ENCODE peak calls at places on chromosomes 5 and 9, in nine cellular contexts. C is Daoy; Q is effector memory CD4-positive, alpha-beta T cell; D is activated CD4-positive, CD25-positive, alpha-beta regulatory T cell; J is cerebellar cortex; T is SHP77; M is NCI-H226; U is bronchial epithelial cell; S is AML-193. K is an unnamed sample.

GRCh38 chr5:126354012-126354856 is 69.0 kb upstream of the GRAMD2B start:
- DNase-seq in C (peak; percentile 86), Q (no peak), D (no peak), J (peak; percentile 69), T (peak; percentile 9), M (peak; percentile 85), U (peak; percentile 97), S (peak; percentile 60), K (peak; percentile 19)

GRCh38 chr5:151085517-151086031 is 4.7 kb upstream of the TNIP1 start:
- DNase-seq in C (peak; percentile 90), Q (peak; percentile 63), D (peak; percentile 31), J (no peak), T (no peak), M (peak; percentile 50), U (peak; percentile 65), S (no peak), K (no peak)

GRCh38 chr9:104586496-104587180 is 12.6 kb downstream of the OR13C5 start:
- DNase-seq in C (no peak), Q (no peak), D (no peak), J (no peak), T (no peak), M (no peak), U (no peak), S (no peak), K (no peak)

GRCh38 chr9:124410321-124410913 is 4.8 kb downstream of the PSMB7 start:
- DNase-seq in C (no peak), Q (no peak), D (no peak), J (no peak), T (no peak), M (no peak), U (no peak), S (no peak), K (no peak)

GRCh38 chr9:97425992-97426336 is 14.1 kb downstream of the TDRD7 start:
- DNase-seq in C (no peak), Q (no peak), D (no peak), J (no peak), T (no peak), M (no peak), U (peak; percentile 35), S (no peak), K (no peak)

GRCh38 chr5:159883522-159883950 is 32.7 kb upstream of the ADRA1B start:
- DNase-seq in C (no peak), Q (no peak), D (no peak), J (no peak), T (no peak), M (peak; percentile 84), U (peak; percentile 78), S (no peak), K (no peak)

GRCh38 chr5:57738787-57739186 is 256.2 kb upstream of the ACTBL2 start:
- DNase-seq in C (no peak), Q (no peak), D (no peak), J (no peak), T (no peak), M (no peak), U (no peak), S (no peak), K (no peak)

GRCh38 chr5:27875148-27875547 is 836.8 kb upstream of the CDH9 start:
- DNase-seq in C (no peak), Q (no peak), D (no peak), J (no peak), T (no peak), M (peak; percentile 22), U (peak; percentile 67), S (no peak), K (no peak)

GRCh38 chr5:153629027-153629426 is 138.6 kb downstream of the GRIA1 start:
- DNase-seq in C (peak; percentile 92), Q (no peak), D (no peak), J (peak; percentile 24), T (no peak), M (peak; percentile 97), U (peak; percentile 98), S (no peak), K (no peak)

GRCh38 chr9:2662496-2662895 is 40.9 kb downstream of the VLDLR start:
- DNase-seq in C (peak; percentile 26), Q (no peak), D (no peak), J (peak; percentile 19), T (no peak), M (no peak), U (no peak), S (no peak), K (no peak)

GRCh38 chr5:66982514-66982913 is 214.1 kb downstream of the CD180 start:
- DNase-seq in C (no peak), Q (no peak), D (no peak), J (no peak), T (no peak), M (no peak), U (no peak), S (no peak), K (no peak)

GRCh38 chr5:3594514-3595101 is 1.0 kb upstream of the IRX1 start:
- DNase-seq in C (peak; percentile 75), Q (no peak), D (no peak), J (no peak), T (no peak), M (no peak), U (no peak), S (no peak), K (no peak)

GRCh38 chr5:41532485-41532884 is 22.1 kb upstream of the PLCXD3 start:
- DNase-seq in C (no peak), Q (no peak), D (no peak), J (no peak), T (no peak), M (no peak), U (no peak), S (no peak), K (no peak)

GRCh38 chr5:124663101-124663506 is 83.3 kb downstream of the ZNF608 start:
- DNase-seq in C (no peak), Q (no peak), D (no peak), J (peak; percentile 62), T (no peak), M (peak; percentile 42), U (peak; percentile 42), S (no peak), K (no peak)

GRCh38 chr9:127181595-127182190 is 59.3 kb upstream of the ANGPTL2 start:
- DNase-seq in C (no peak), Q (no peak), D (no peak), J (no peak), T (no peak), M (no peak), U (no peak), S (no peak), K (no peak)

GRCh38 chr9:87149794-87150193 is 202.5 kb upstream of the GAS1 start:
- DNase-seq in C (no peak), Q (no peak), D (no peak), J (no peak), T (no peak), M (no peak), U (no peak), S (no peak), K (no peak)

GRCh38 chr5:145341842-145342241 is 493.3 kb downstream of the PRELID2 start:
- DNase-seq in C (no peak), Q (no peak), D (no peak), J (no peak), T (no peak), M (peak; percentile 79), U (peak; percentile 59), S (no peak), K (no peak)

GRCh38 chr9:129343697-129344375 is 165.8 kb upstream of the IER5L start:
- DNase-seq in C (no peak), Q (no peak), D (no peak), J (no peak), T (no peak), M (no peak), U (no peak), S (no peak), K (no peak)

GRCh38 chr5:179285236-179285635 is 60.0 kb downstream of the ADAMTS2 start:
- DNase-seq in C (no peak), Q (no peak), D (no peak), J (no peak), T (no peak), M (no peak), U (no peak), S (no peak), K (no peak)

GRCh38 chr5:87195104-87195581 is 72.5 kb upstream of the RASA1 start:
- DNase-seq in C (peak; percentile 46), Q (no peak), D (no peak), J (no peak), T (no peak), M (no peak), U (peak; percentile 77), S (peak; percentile 14), K (no peak)

GRCh38 chr9:27276182-27277030 is 20.5 kb downstream of the EQTN start:
- DNase-seq in C (peak; percentile 48), Q (no peak), D (no peak), J (peak; percentile 75), T (peak; percentile 27), M (peak; percentile 3), U (peak; percentile 59), S (peak; percentile 44), K (peak; percentile 51)

GRCh38 chr5:93299596-93300308 is 281.3 kb downstream of the NR2F1-AS1 start:
- DNase-seq in C (peak; percentile 41), Q (no peak), D (no peak), J (peak; percentile 81), T (no peak), M (no peak), U (no peak), S (no peak), K (no peak)